ENCODE peak calls at places on chromosomes 6 and 20, in nine cellular contexts. S is DND-41; B is pancreas; N is H9; J is fibroblast of lung; I is effector memory CD4-positive, alpha-beta T cell; P is gastrocnemius medialis; F is SK-N-SH; H is ovary. Z is an unnamed sample. For H3K27me3, the result is how much of the 10 kb centered on the place peaks cover.

GRCh38 chr6:141394125-141394536 is 738.6 kb upstream of the GJE1 start:
- DNase-seq in S (no peak), B (no peak), N (no peak), J (no peak), I (no peak), P (no peak), F (peak), H (no peak), Z (no peak)

GRCh38 chr6:166623318-166623717 is 3.7 kb downstream of the RPS6KA2 start:
- DNase-seq in S (no peak), B (no peak), N (no peak), J (no peak), I (no peak), P (no peak), F (no peak), H (no peak), Z (no peak)

GRCh38 chr6:3798211-3798909 is 46.8 kb upstream of the PXDC1 start:
- DNase-seq in S (no peak), B (no peak), N (no peak), J (no peak), I (no peak), P (no peak), F (no peak), H (no peak), Z (no peak)

GRCh38 chr6:33962186-33962585 is 158.4 kb upstream of the MLN start:
- DNase-seq in S (no peak), B (no peak), N (no peak), J (peak), I (no peak), P (no peak), F (no peak), H (no peak), Z (no peak)

GRCh38 chr6:150857062-150857905 is 8.2 kb upstream of the MTHFD1L start:
- DNase-seq in S (no peak), B (no peak), N (no peak), J (peak), I (no peak), P (no peak), F (no peak), H (no peak), Z (no peak)

GRCh38 chr6:24415753-24416152 is 13.0 kb downstream of the MRS2 start:
- DNase-seq in S (no peak), B (no peak), N (no peak), J (no peak), I (no peak), P (no peak), F (no peak), H (no peak), Z (no peak)

GRCh38 chr6:28947831-28948270 is 24.1 kb upstream of the TRIM27 start:
- DNase-seq in S (no peak), B (no peak), N (no peak), J (no peak), I (no peak), P (no peak), F (no peak), H (no peak), Z (no peak)

GRCh38 chr6:38322123-38322522 is 317.6 kb downstream of the BTBD9 start:
- DNase-seq in S (no peak), B (no peak), N (no peak), J (no peak), I (no peak), P (no peak), F (no peak), H (no peak), Z (no peak)

GRCh38 chr6:134721095-134721400 is 228.9 kb downstream of the ALDH8A1 start:
- DNase-seq in S (no peak), B (no peak), N (no peak), J (no peak), I (no peak), P (no peak), F (no peak), H (no peak), Z (no peak)

GRCh38 chr6:107832146-107833056 is 8.3 kb upstream of the SCML4 start:
- DNase-seq in S (no peak), B (no peak), N (no peak), J (no peak), I (no peak), P (no peak), F (no peak), H (no peak), Z (no peak)

GRCh38 chr6:39543117-39543516 is 182.1 kb downstream of the KIF6 start:
- DNase-seq in S (no peak), B (no peak), N (no peak), J (peak), I (no peak), P (peak), F (no peak), H (no peak), Z (no peak)

GRCh38 chr20:62969939-62970306 is 17.4 kb downstream of the SLC17A9 start:
- DNase-seq in S (no peak), B (no peak), N (no peak), J (no peak), I (no peak), P (no peak), F (no peak), H (no peak), Z (no peak)

GRCh38 chr6:69179681-69180080 is 544.6 kb downstream of the ADGRB3 start:
- DNase-seq in S (no peak), B (no peak), N (peak), J (peak), I (no peak), P (no peak), F (no peak), H (no peak), Z (no peak)

GRCh38 chr20:8790442-8791074 is 278.3 kb upstream of the PLCB4 start:
- DNase-seq in S (peak), B (no peak), N (no peak), J (peak), I (no peak), P (no peak), F (peak), H (no peak), Z (no peak)

GRCh38 chr6:5190467-5190866 is 70.3 kb downstream of the LYRM4 start:
- DNase-seq in S (no peak), B (no peak), N (no peak), J (peak), I (no peak), P (no peak), F (no peak), H (no peak), Z (no peak)

GRCh38 chr6:32983493-32983848 is 15.1 kb downstream of the BRD2 start:
- DNase-seq in S (no peak), B (no peak), N (no peak), J (no peak), I (no peak), P (no peak), F (no peak), H (no peak), Z (no peak)

GRCh38 chr6:26475823-26476729 is 18.3 kb downstream of the BTN2A1 start:
- DNase-seq in S (no peak), B (no peak), N (peak), J (peak), I (no peak), P (no peak), F (no peak), H (no peak), Z (no peak)

GRCh38 chr20:44258226-44258890 is 11.2 kb downstream of the GDAP1L1 start:
- DNase-seq in S (no peak), B (no peak), N (no peak), J (no peak), I (no peak), P (no peak), F (no peak), H (no peak), Z (no peak)

GRCh38 chr20:63966944-63967322 is 2.8 kb downstream of the ZNF512B start:
- DNase-seq in S (no peak), B (no peak), N (no peak), J (no peak), I (no peak), P (no peak), F (no peak), H (no peak), Z (no peak)

GRCh38 chr6:136563386-136564152 is 13.3 kb upstream of the MAP7 start:
- DNase-seq in S (no peak), B (no peak), N (no peak), J (no peak), I (no peak), P (no peak), F (no peak), H (no peak), Z (no peak)

GRCh38 chr20:2101057-2101934 is at the start of gene STK35:
- DNase-seq in S (peak), B (no peak), N (peak), J (no peak), I (no peak), P (peak), F (peak), H (peak), Z (no peak)

GRCh38 chr20:58871533-58872102 is 19.1 kb downstream of the GNAS start:
- DNase-seq in S (no peak), B (no peak), N (no peak), J (no peak), I (no peak), P (no peak), F (no peak), H (no peak), Z (no peak)

GRCh38 chr6:116073765-116074450 is 13.2 kb upstream of the FRK start:
- DNase-seq in S (no peak), B (no peak), N (no peak), J (peak), I (no peak), P (no peak), F (no peak), H (no peak), Z (no peak)

GRCh38 chr20:19934792-19935491 is 82.2 kb upstream of the NAA20 start:
- DNase-seq in S (no peak), B (peak), N (no peak), J (no peak), I (no peak), P (peak), F (no peak), H (no peak), Z (no peak)

GRCh38 chr20:31713312-31714049 is 9.2 kb downstream of the BCL2L1 start:
- DNase-seq in S (no peak), B (no peak), N (peak), J (peak), I (no peak), P (peak), F (no peak), H (peak), Z (no peak)

DNA sequence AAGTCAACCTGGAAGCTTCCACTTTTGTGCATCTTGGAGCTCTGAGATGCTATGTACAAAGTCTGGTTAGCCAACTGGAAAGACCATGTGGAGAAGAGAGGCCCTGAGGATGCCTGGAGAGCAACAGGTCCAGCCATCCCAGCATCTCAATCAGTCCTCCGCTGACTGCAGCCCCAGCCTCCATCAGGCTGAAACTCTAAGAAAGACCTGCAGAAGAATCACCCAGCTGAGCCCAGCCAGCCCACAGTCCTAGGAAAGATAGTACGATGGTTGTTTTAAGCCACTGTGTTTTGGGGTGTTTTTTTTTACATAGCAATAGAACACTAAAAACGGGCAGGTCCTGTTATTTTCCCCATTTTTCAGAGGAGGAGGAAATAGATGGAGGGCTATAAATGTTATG is 84.0 kb downstream of the NCR2 start:
- DNase-seq in S (no peak), B (no peak), N (no peak), J (no peak), I (no peak), P (no peak), F (no peak), H (no peak), Z (no peak)
- H3K27me3 ChIP-seq in S (under half), B (under half), N (under half), J (under half), I (under half), P (under half), F (half or more), H (under half), Z (under half)

GRCh38 chr20:6768228-6769185 is 1.0 kb downstream of the BMP2 start:
- DNase-seq in S (no peak), B (peak), N (peak), J (peak), I (no peak), P (peak), F (peak), H (no peak), Z (no peak)
- H3K27me3 ChIP-seq in S (under half), B (under half), N (under half), J (under half), I (under half), P (under half), F (under half), H (under half), Z (under half)

DNA sequence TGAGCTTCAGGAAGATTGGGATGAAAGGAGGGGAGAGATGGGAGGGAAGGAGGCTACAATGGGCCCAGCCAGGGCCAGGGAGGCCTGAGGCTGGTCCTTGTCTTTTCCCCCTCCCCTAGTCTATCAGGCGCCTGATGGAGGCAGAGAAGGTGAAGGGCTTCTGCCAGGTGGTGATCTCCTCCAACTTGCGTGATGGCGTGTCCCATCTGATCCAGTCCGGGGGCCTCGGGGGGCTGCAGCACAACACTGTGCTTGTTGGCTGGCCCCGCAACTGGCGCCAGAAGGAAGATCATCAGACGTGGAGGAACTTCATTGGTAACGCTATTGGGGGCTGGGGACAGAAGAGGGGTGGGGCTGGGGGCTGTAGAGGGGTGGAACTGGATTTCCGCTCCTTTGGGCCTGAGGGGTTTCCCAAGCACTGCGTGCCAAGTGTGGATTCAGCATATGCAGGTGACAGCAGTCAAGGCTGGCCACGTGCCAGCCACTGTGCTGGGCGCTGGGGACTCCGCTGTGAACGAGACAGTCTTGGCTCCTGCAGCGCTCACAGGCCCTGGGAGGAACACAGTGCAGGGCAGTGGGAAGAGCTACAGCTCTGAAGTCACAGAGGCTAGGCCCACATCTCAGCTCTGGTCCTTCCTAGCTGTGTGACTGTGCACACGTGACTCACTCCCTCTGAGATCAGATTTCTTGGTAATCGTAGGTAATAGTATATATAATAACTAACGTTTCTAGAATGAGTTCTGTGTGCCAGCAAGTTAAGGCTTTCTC is 22.7 kb downstream of the SLC12A5 start:
- DNase-seq in S (no peak), B (no peak), N (no peak), J (no peak), I (no peak), P (no peak), F (no peak), H (no peak), Z (no peak)
- H3K27me3 ChIP-seq in S (under half), B (under half), N (under half), J (under half), I (under half), P (under half), F (under half), H (under half), Z (under half)

GRCh38 chr20:61907081-61907891 is 158.4 kb downstream of the TAF4 start:
- DNase-seq in S (no peak), B (no peak), N (no peak), J (no peak), I (no peak), P (no peak), F (no peak), H (no peak), Z (no peak)

GRCh38 chr20:61909028-61909427 is 156.7 kb downstream of the TAF4 start:
- DNase-seq in S (no peak), B (no peak), N (no peak), J (no peak), I (no peak), P (no peak), F (no peak), H (no peak), Z (no peak)

GRCh38 chr20:61911824-61912223 is 153.9 kb downstream of the TAF4 start:
- DNase-seq in S (no peak), B (no peak), N (no peak), J (no peak), I (no peak), P (no peak), F (no peak), H (no peak), Z (no peak)

GRCh38 chr20:61908057-61909026 is 157.3 kb downstream of the TAF4 start:
- DNase-seq in S (no peak), B (no peak), N (no peak), J (no peak), I (no peak), P (no peak), F (no peak), H (no peak), Z (no peak)

DNA sequence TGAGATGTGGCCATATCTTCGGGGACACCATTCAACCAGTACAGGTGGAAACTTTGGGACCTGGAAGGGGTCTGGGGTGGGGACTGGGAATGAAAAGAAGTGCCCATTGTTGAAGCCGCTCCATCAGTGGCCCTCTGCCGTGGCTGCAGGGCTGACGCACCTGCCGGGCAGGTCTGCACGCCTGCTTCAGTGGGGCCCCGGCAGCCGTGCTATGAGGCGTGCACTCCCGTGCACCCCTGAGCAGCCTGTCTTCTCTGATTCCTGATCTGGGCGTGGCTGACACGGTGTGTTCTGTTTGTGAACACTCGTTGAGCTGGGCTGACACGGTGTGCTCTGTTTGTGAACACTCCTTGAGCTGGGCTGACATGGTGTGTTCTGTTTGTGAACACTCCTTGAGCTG is 155.9 kb downstream of the TAF4 start:
- DNase-seq in S (no peak), B (no peak), N (no peak), J (no peak), I (no peak), P (no peak), F (no peak), H (no peak), Z (no peak)
- H3K27me3 ChIP-seq in S (under half), B (under half), N (under half), J (under half), I (under half), P (under half), F (under half), H (under half), Z (under half)

GRCh38 chr6:44228031-44228430 is 4.6 kb downstream of the SLC29A1 start:
- DNase-seq in S (no peak), B (no peak), N (no peak), J (no peak), I (no peak), P (no peak), F (no peak), H (no peak), Z (no peak)

GRCh38 chr6:44228836-44229235 is 5.4 kb downstream of the SLC29A1 start:
- DNase-seq in S (no peak), B (no peak), N (no peak), J (no peak), I (no peak), P (no peak), F (no peak), H (no peak), Z (no peak)

GRCh38 chr6:44227138-44227770 is 3.9 kb downstream of the SLC29A1 start:
- DNase-seq in S (no peak), B (no peak), N (no peak), J (no peak), I (no peak), P (no peak), F (peak), H (no peak), Z (no peak)

GRCh38 chr6:44229376-44230033 is 6.1 kb downstream of the SLC29A1 start:
- DNase-seq in S (no peak), B (no peak), N (no peak), J (no peak), I (no peak), P (peak), F (no peak), H (no peak), Z (no peak)

DNA sequence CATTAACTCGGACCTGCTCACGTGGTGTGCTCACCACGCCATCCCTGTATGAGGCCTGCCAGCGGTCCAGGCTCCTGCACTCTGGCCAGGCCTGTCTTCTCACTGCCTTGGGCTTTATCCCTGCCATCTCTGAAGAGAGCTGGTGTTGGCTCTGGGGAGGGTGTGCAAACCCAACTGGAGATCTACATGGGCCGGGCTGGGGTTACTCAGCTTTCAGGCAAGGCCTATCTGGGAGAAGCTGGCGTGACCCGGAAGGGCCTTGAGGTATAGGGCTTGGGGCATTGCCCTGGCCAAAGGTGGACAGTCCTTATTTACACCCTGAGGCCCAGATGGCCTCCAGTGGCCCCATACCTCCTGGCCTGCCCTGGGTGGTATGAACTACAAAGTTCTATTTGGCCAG is 5.0 kb downstream of the SLC29A1 start:
- DNase-seq in S (no peak), B (no peak), N (no peak), J (no peak), I (no peak), P (no peak), F (no peak), H (no peak), Z (no peak)
- H3K27me3 ChIP-seq in S (under half), B (under half), N (under half), J (under half), I (under half), P (under half), F (under half), H (under half), Z (under half)